ENCODE peak calls at places on chromosomes 12 and 14, in ten cellular contexts. W is kidney epithelial cell, Y is stomach, G is astrocyte of the spinal cord, T is IMR-90, U is testis, A is gastrocnemius medialis, J is heart left ventricle, O is fibroblast of pulmonary artery, R is BJ. V is an unnamed sample.

GRCh38 chr14:60051690-60052324 is 39.9 kb upstream of the PCNX4 start:
- DNase-seq in O (peak; percentile 13), T (peak; percentile 0), R (peak; percentile 2), W (no peak), U (no peak), A (no peak), J (no peak), G (peak; percentile 35), Y (no peak), V (no peak)

GRCh38 chr14:50935126-50936090 is 8.9 kb downstream of the PYGL start:
- DNase-seq in W (no peak), J (no peak), O (no peak), R (no peak), U (no peak), Y (no peak), G (no peak), A (no peak), T (no peak), V (no peak)

GRCh38 chr12:5905757-5906156 is 39.3 kb downstream of the ANO2 start:
- DNase-seq in O (no peak), W (no peak), J (no peak), U (no peak), T (no peak), G (no peak), Y (no peak), A (no peak), R (no peak), V (no peak)

GRCh38 chr14:71165121-71165574 is 257.9 kb downstream of the PCNX1 start:
- DNase-seq in Y (no peak), A (no peak), R (no peak), T (peak; percentile 6), U (peak; percentile 39), W (no peak), O (peak; percentile 37), J (no peak), G (no peak), V (peak; percentile 42)

GRCh38 chr14:68464716-68465115 is 328.2 kb downstream of the ZFP36L1 start:
- DNase-seq in T (peak; percentile 64), Y (no peak), J (no peak), G (peak; percentile 69), W (no peak), U (no peak), R (peak; percentile 37), A (no peak), O (no peak), V (peak; percentile 80)

GRCh38 chr12:51320695-51321320 is 3.2 kb downstream of the BIN2 start:
- DNase-seq in R (no peak), T (peak; percentile 26), J (no peak), A (no peak), G (no peak), O (peak; percentile 51), Y (no peak), W (no peak), U (peak; percentile 32), V (no peak)

GRCh38 chr12:51678086-51678724 is 87.2 kb downstream of the SCN8A start:
- DNase-seq in Y (peak; percentile 34), O (peak; percentile 72), A (no peak), R (no peak), G (peak; percentile 54), U (peak; percentile 28), J (no peak), W (peak; percentile 25), T (peak; percentile 67), V (peak; percentile 70)

GRCh38 chr14:45893127-45893526 is 640.1 kb upstream of the MIS18BP1 start:
- DNase-seq in W (no peak), U (no peak), O (no peak), J (no peak), T (no peak), R (no peak), A (no peak), Y (no peak), G (no peak), V (no peak)

GRCh38 chr12:90831712-90832111 is 123.3 kb downstream of the CCER1 start:
- DNase-seq in Y (no peak), T (no peak), R (no peak), G (no peak), A (no peak), O (no peak), J (no peak), W (no peak), U (no peak), V (no peak)

GRCh38 chr14:60684203-60684602 is 34.9 kb upstream of the SIX1 start:
- DNase-seq in J (no peak), G (no peak), R (no peak), O (no peak), W (no peak), U (no peak), Y (no peak), A (no peak), T (no peak), V (no peak)

GRCh38 chr14:63542231-63542999 is 762 bp downstream of the PPP2R5E start:
- DNase-seq in J (peak; percentile 68), U (peak; percentile 26), O (no peak), W (no peak), Y (no peak), G (no peak), T (no peak), R (no peak), A (no peak), V (peak; percentile 33)

GRCh38 chr14:60649815-60650381 is 621 bp upstream of the SIX1 start:
- DNase-seq in W (no peak), U (no peak), Y (no peak), J (no peak), R (no peak), A (peak; percentile 51), G (peak; percentile 52), T (peak; percentile 60), O (no peak), V (peak; percentile 38)

GRCh38 chr12:123250471-123251383 is 17.5 kb downstream of the MTRFR start:
- DNase-seq in R (no peak), A (no peak), W (peak; percentile 81), U (no peak), T (no peak), G (no peak), Y (peak; percentile 84), J (peak; percentile 37), O (no peak), V (peak; percentile 94)

GRCh38 chr12:52074656-52075408 is 4.7 kb upstream of the SMIM41 start:
- DNase-seq in Y (no peak), T (no peak), U (no peak), O (no peak), A (no peak), W (no peak), R (no peak), J (no peak), G (no peak), V (no peak)

GRCh38 chr14:59483360-59483759 is 848 bp downstream of the L3HYPDH start:
- DNase-seq in U (no peak), A (no peak), W (peak; percentile 38), O (peak; percentile 72), G (peak; percentile 77), R (no peak), Y (no peak), T (peak; percentile 84), J (no peak), V (peak; percentile 52)

GRCh38 chr14:36665887-36666415 is 4.3 kb downstream of the PAX9 start:
- DNase-seq in Y (no peak), R (no peak), U (no peak), W (no peak), G (no peak), T (no peak), O (no peak), J (no peak), A (no peak), V (no peak)
- H3K4me3 ChIP-seq in Y (no peak overlapping the region), R (no peak overlapping the region), U (no peak overlapping the region), W (no peak overlapping the region), G (no peak overlapping the region), T (no peak overlapping the region), O (no peak overlapping the region), J (no peak overlapping the region), A (no peak overlapping the region), V (peak overlapping the region; percentile 81)

GRCh38 chr14:32008602-32009193 is 68.4 kb upstream of the ARHGAP5 start:
- DNase-seq in W (no peak), A (no peak), R (no peak), Y (no peak), G (no peak), J (no peak), U (no peak), T (no peak), O (no peak), V (no peak)
- TF ChIP-seq CTCF in W (no peak), A (no peak), R (no peak), Y (no peak), G (no peak), J (no peak), U (no peak), T (no peak), O (no peak), V (no peak)

GRCh38 chr12:26054383-26054782 is 70.5 kb downstream of the BHLHE41 start:
- DNase-seq in W (no peak), O (no peak), U (no peak), G (no peak), Y (no peak), J (no peak), R (no peak), A (no peak), T (no peak), V (no peak)
- H3K4me3 ChIP-seq in W (no peak overlapping the region), O (no peak overlapping the region), U (no peak overlapping the region), G (no peak overlapping the region), Y (no peak overlapping the region), J (no peak overlapping the region), R (no peak overlapping the region), A (no peak overlapping the region), T (no peak overlapping the region), V (no peak overlapping the region)

GRCh38 chr12:93966516-93967133 is 181.8 kb upstream of the PLXNC1 start:
- DNase-seq in J (no peak), T (no peak), R (no peak), Y (no peak), A (no peak), G (no peak), U (no peak), W (no peak), O (no peak), V (no peak)

GRCh38 chr12:93968928-93969327 is 179.4 kb upstream of the PLXNC1 start:
- DNase-seq in Y (no peak), W (no peak), A (no peak), T (no peak), U (no peak), G (no peak), O (no peak), J (no peak), R (no peak), V (no peak)

GRCh38 chr12:93964936-93965335 is 183.4 kb upstream of the PLXNC1 start:
- DNase-seq in G (no peak), J (no peak), Y (no peak), O (no peak), A (no peak), W (no peak), T (no peak), U (no peak), R (no peak), V (no peak)

GRCh38 chr12:93968518-93968917 is 179.9 kb upstream of the PLXNC1 start:
- DNase-seq in U (no peak), A (no peak), J (no peak), W (no peak), G (no peak), Y (no peak), O (no peak), T (no peak), R (no peak), V (no peak)

GRCh38 chr12:93967454-93967853 is 180.9 kb upstream of the PLXNC1 start:
- DNase-seq in G (no peak), Y (no peak), U (no peak), J (no peak), R (no peak), W (no peak), T (no peak), O (no peak), A (no peak), V (no peak)
- TF ChIP-seq CTCF in G (no peak), Y (no peak), U (no peak), J (no peak), R (no peak), W (no peak), T (no peak), O (no peak), A (no peak), V (no peak)